ENCODE peak calls at places on chromosomes 2 and 18, in seven cellular contexts. H is MM.1S, T is IMR-90, G is K562, D is PC-3, Z is H9, B is mammary epithelial cell. N is an unnamed sample.
A peak's percentile ranks its signal among the peaks of the same experiment; 100 is the strongest.

GRCh38 chr2:88955607-88956006 is 264.1 kb downstream of the RPIA start:
- DNase-seq in H (no peak), T (no peak), G (no peak), D (no peak), Z (no peak), B (peak; percentile 16), N (no peak)

GRCh38 chr2:241272722-241273551 is 42.5 kb downstream of the HDLBP start:
- DNase-seq in H (peak; percentile 37), T (peak; percentile 59), G (peak; percentile 66), D (peak; percentile 27), Z (peak; percentile 45), B (peak; percentile 39), N (peak; percentile 65)

GRCh38 chr2:152376968-152377367 is 42.0 kb downstream of the FMNL2 start:
- DNase-seq in H (no peak), T (no peak), G (no peak), D (peak; percentile 77), Z (no peak), B (no peak), N (no peak)

GRCh38 chr2:236352761-236353593 is 88.8 kb upstream of the ASB18 start:
- DNase-seq in H (peak; percentile 33), T (peak; percentile 29), G (peak; percentile 23), D (peak; percentile 52), Z (peak; percentile 23), B (peak; percentile 9), N (peak; percentile 49)

GRCh38 chr18:28960146-28960545 is 783.2 kb upstream of the CDH2 start:
- DNase-seq in H (no peak), T (peak; percentile 60), G (no peak), D (peak; percentile 59), Z (no peak), B (peak; percentile 28), N (peak; percentile 68)

GRCh38 chr2:25078171-25079049 is 36.5 kb downstream of the EFR3B start:
- DNase-seq in H (no peak), T (peak; percentile 91), G (no peak), D (peak; percentile 93), Z (no peak), B (peak; percentile 90), N (peak; percentile 28)

GRCh38 chr2:226794751-226795171 is 4.9 kb downstream of the IRS1 start:
- DNase-seq in H (no peak), T (peak; percentile 81), G (no peak), D (peak; percentile 55), Z (no peak), B (peak; percentile 69), N (peak; percentile 90)

GRCh38 chr2:46299365-46300263 is 2.4 kb downstream of the EPAS1 start:
- DNase-seq in H (no peak), T (peak; percentile 62), G (peak; percentile 23), D (peak; percentile 74), Z (peak; percentile 51), B (peak; percentile 79), N (peak; percentile 68)

GRCh38 chr2:122341007-122341406 is 585.6 kb downstream of the TSN start:
- DNase-seq in H (no peak), T (no peak), G (no peak), D (no peak), Z (no peak), B (peak; percentile 64), N (peak; percentile 9)

GRCh38 chr18:48828713-48829442 is 121.9 kb downstream of the SMAD7 start:
- DNase-seq in H (no peak), T (no peak), G (peak; percentile 74), D (no peak), Z (peak; percentile 34), B (no peak), N (no peak)

GRCh38 chr18:47975105-47975504 is 44.6 kb upstream of the SMAD2 start:
- DNase-seq in H (no peak), T (no peak), G (no peak), D (no peak), Z (no peak), B (no peak), N (no peak)

GRCh38 chr2:197827618-197828017 is 23.2 kb downstream of the PLCL1 start:
- DNase-seq in H (no peak), T (no peak), G (no peak), D (no peak), Z (no peak), B (no peak), N (peak; percentile 20)

GRCh38 chr2:84924173-84925106 is 19.0 kb downstream of the TMSB10 start:
- DNase-seq in H (peak; percentile 94), T (peak; percentile 30), G (peak; percentile 23), D (peak; percentile 63), Z (peak; percentile 67), B (peak; percentile 74), N (no peak)

GRCh38 chr2:27914046-27914792 is 23.7 kb downstream of the BABAM2 start:
- DNase-seq in H (no peak), T (peak; percentile 25), G (no peak), D (no peak), Z (no peak), B (no peak), N (no peak)

GRCh38 chr18:48739266-48740067 is 200.6 kb downstream of the CTIF start:
- DNase-seq in H (no peak), T (no peak), G (no peak), D (no peak), Z (no peak), B (no peak), N (no peak)

GRCh38 chr2:43417296-43417695 is 178.5 kb downstream of the THADA start:
- DNase-seq in H (no peak), T (no peak), G (no peak), D (no peak), Z (no peak), B (no peak), N (no peak)

GRCh38 chr18:48889115-48889941 is 61.4 kb downstream of the SMAD7 start:
- DNase-seq in H (no peak), T (no peak), G (no peak), D (no peak), Z (peak; percentile 80), B (no peak), N (no peak)

GRCh38 chr2:180291552-180292421 is 284.7 kb upstream of the CWC22 start:
- DNase-seq in H (no peak), T (peak; percentile 77), G (no peak), D (peak; percentile 85), Z (no peak), B (peak; percentile 77), N (peak; percentile 76)

GRCh38 chr2:164510895-164511294 is 110.4 kb downstream of the GRB14 start:
- DNase-seq in H (no peak), T (no peak), G (no peak), D (no peak), Z (no peak), B (no peak), N (no peak)

GRCh38 chr2:206422493-206422892 is 20.8 kb upstream of the ADAM23 start:
- DNase-seq in H (no peak), T (peak; percentile 68), G (no peak), D (no peak), Z (no peak), B (no peak), N (peak; percentile 61)

GRCh38 chr18:44602380-44602779 is 78.3 kb upstream of the SETBP1 start:
- DNase-seq in H (no peak), T (no peak), G (no peak), D (peak; percentile 72), Z (no peak), B (peak; percentile 75), N (peak; percentile 91)

GRCh38 chr2:33810046-33810835 is 211.1 kb upstream of the FAM98A start:
- DNase-seq in H (no peak), T (no peak), G (no peak), D (peak; percentile 25), Z (no peak), B (no peak), N (peak; percentile 48)
- H2AFZ ChIP-seq in H (no peak overlapping the region), T (no peak overlapping the region), G (no peak overlapping the region), D (no peak overlapping the region), Z (no peak overlapping the region), B (no peak overlapping the region), N (no peak overlapping the region)

GRCh38 chr2:230714122-230714453 is 1.4 kb downstream of the CAB39 start:
- DNase-seq in H (peak; percentile 27), T (peak; percentile 84), G (no peak), D (peak; percentile 83), Z (no peak), B (peak; percentile 72), N (peak; percentile 79)
- H3K9ac ChIP-seq in H (peak overlapping the region; percentile 79), T (peak overlapping the region; percentile 89), G (peak overlapping the region; percentile 88), D (peak overlapping the region; percentile 97), Z (peak overlapping the region; percentile 64), B (peak overlapping the region; percentile 93), N (peak overlapping the region; percentile 95)

GRCh38 chr18:63427566-63427965 is 5.3 kb upstream of the VPS4B start:
- DNase-seq in H (no peak), T (no peak), G (peak; percentile 8), D (peak; percentile 94), Z (peak; percentile 38), B (peak; percentile 100), N (no peak)

GRCh38 chr18:63422862-63423304 is 607 bp upstream of the VPS4B start:
- DNase-seq in H (peak; percentile 16), T (no peak), G (no peak), D (no peak), Z (no peak), B (no peak), N (no peak)

GRCh38 chr18:63421514-63421913 is 762 bp downstream of the VPS4B start:
- DNase-seq in H (no peak), T (no peak), G (no peak), D (no peak), Z (no peak), B (no peak), N (no peak)

DNA sequence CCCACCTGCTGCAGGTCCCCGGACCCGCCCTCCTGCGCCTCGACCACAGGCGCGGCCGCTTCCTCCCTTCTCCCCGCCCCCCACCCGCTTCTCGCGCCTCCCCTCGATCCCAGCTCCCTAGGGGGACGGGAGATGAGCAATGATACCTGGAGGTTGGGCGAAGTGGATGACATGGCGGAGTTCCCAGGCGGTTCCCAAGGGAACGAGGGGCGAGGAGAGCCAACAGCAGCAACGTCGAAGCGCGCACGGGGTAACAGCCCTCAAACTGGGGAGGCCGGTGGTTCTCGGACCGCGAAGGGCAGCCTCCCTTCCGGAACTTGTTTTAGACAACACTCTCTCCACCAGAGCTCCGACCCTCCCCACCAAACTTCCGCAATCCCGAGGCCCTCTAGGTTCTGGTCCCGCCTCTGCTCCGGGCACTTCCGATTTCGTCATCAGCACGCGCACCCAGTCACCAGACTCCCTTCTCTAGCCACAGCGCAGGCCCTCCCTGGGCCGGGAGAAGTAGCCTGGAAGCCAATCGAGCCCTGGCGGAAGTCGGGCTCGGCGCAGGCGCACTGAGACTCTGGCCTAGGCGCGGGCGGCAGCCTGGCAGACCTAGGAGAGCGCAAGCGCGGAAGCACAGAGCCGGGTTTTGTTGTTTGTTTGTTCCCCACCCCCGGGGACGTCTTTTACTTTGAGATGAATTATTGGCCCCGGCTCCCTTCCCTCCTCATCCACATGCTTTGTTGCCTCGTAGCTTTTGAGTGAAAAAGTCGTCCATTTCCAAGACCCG is at the start of gene VPS4B:
- DNase-seq in H (peak; percentile 99), T (peak; percentile 99), G (peak; percentile 91), D (peak; percentile 99), Z (peak; percentile 100), B (peak; percentile 99), N (peak; percentile 100)
- TF ChIP-seq CTCF in H (no peak), T (no peak), G (no peak), D (no peak), Z (no peak), B (no peak), N (no peak)

DNA sequence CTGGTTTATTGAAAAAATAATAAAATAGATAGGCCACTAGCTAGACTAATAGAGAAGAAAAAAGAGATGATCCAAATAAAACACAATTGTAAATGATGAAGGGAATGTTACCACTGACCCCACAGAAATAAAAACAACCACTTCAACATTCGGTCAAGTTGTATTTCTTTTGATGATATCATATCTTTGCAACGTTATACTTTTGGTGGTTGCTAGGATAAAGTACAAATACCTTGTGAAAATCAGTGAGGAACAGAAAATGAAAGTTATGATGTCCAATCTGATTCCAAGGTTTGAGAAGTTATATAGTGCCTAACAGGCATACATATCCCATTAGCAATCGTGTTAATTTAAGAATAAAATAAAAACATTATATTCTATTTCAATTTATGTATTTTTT is 6.6 kb upstream of the ASNSD1 start:
- DNase-seq in H (no peak), T (no peak), G (no peak), D (no peak), Z (no peak), B (no peak), N (no peak)
- H2AFZ ChIP-seq in H (no peak overlapping the region), T (no peak overlapping the region), G (no peak overlapping the region), D (no peak overlapping the region), Z (no peak overlapping the region), B (no peak overlapping the region), N (no peak overlapping the region)